ENCODE peak calls at places on chromosomes 5 and 9, in four cellular contexts. E is sigmoid colon, M is Peyer's patch, T is dorsolateral prefrontal cortex. I is an unnamed sample.

GRCh38 chr5:33334829-33335228 is 105.9 kb upstream of the TARS1 start:
- DNase-seq in E (no peak), M (no peak), T (no peak), I (no peak)

GRCh38 chr5:82863260-82863659 is 213.9 kb downstream of the TMEM167A start:
- DNase-seq in E (no peak), M (no peak), T (no peak), I (no peak)

GRCh38 chr9:17936365-17936764 is 357.5 kb downstream of the SH3GL2 start:
- DNase-seq in E (no peak), M (no peak), T (no peak), I (no peak)

GRCh38 chr9:117869287-117869686 is 165.1 kb downstream of the TLR4 start:
- DNase-seq in E (no peak), M (no peak), T (no peak), I (no peak)

GRCh38 chr9:100466828-100467220 is 6.1 kb upstream of the TMEFF1 start:
- DNase-seq in E (no peak), M (no peak), T (no peak), I (no peak)

GRCh38 chr9:91852801-91853347 is 97.2 kb downstream of the ROR2 start:
- DNase-seq in E (peak), M (no peak), T (no peak), I (no peak)

GRCh38 chr9:75186767-75187380 is 98.6 kb downstream of the OSTF1 start:
- DNase-seq in E (no peak), M (no peak), T (no peak), I (no peak)

GRCh38 chr9:72828281-72828731 is 124.5 kb downstream of the ALDH1A1 start:
- DNase-seq in E (no peak), M (no peak), T (no peak), I (no peak)

GRCh38 chr9:34540826-34541225 is 18.0 kb upstream of the ENHO start:
- DNase-seq in E (peak), M (no peak), T (no peak), I (no peak)

GRCh38 chr5:130135506-130135905 is 231.2 kb downstream of the CHSY3 start:
- DNase-seq in E (no peak), M (no peak), T (no peak), I (no peak)

GRCh38 chr9:111036068-111036789 is 2.0 kb downstream of the LPAR1 start:
- DNase-seq in E (peak), M (peak), T (peak), I (peak)

GRCh38 chr9:113511856-113512761 is 48.6 kb downstream of the RGS3 start:
- DNase-seq in E (no peak), M (peak), T (no peak), I (no peak)

GRCh38 chr5:41067714-41068113 is 3.4 kb downstream of the MROH2B start:
- DNase-seq in E (no peak), M (no peak), T (no peak), I (no peak)

GRCh38 chr5:91598216-91598615 is 215.1 kb upstream of the ARRDC3 start:
- DNase-seq in E (no peak), M (no peak), T (no peak), I (no peak)

GRCh38 chr9:125585503-125586172 is 121.4 kb downstream of the MAPKAP1 start:
- DNase-seq in E (no peak), M (no peak), T (no peak), I (no peak)

GRCh38 chr5:139251281-139251687 is 42.3 kb upstream of the MATR3 start:
- DNase-seq in E (peak), M (peak), T (no peak), I (no peak)

GRCh38 chr5:138716456-138716924 is 36.7 kb upstream of the CTNNA1 start:
- DNase-seq in E (no peak), M (no peak), T (no peak), I (no peak)

GRCh38 chr5:127011961-127012644 is 18.3 kb downstream of the MARCHF3 start:
- DNase-seq in E (no peak), M (no peak), T (no peak), I (no peak)

GRCh38 chr5:91556-92263 is at the start of gene PLEKHG4B:
- DNase-seq in E (no peak), M (no peak), T (no peak), I (no peak)

GRCh38 chr5:94113-94892 is 2.3 kb downstream of the PLEKHG4B start:
- DNase-seq in E (no peak), M (no peak), T (no peak), I (no peak)

GRCh38 chr5:92391-93220 is 638 bp downstream of the PLEKHG4B start:
- DNase-seq in E (no peak), M (no peak), T (no peak), I (peak)

GRCh38 chr5:95241-95980 is 3.4 kb downstream of the PLEKHG4B start:
- DNase-seq in E (no peak), M (no peak), T (no peak), I (peak)

DNA sequence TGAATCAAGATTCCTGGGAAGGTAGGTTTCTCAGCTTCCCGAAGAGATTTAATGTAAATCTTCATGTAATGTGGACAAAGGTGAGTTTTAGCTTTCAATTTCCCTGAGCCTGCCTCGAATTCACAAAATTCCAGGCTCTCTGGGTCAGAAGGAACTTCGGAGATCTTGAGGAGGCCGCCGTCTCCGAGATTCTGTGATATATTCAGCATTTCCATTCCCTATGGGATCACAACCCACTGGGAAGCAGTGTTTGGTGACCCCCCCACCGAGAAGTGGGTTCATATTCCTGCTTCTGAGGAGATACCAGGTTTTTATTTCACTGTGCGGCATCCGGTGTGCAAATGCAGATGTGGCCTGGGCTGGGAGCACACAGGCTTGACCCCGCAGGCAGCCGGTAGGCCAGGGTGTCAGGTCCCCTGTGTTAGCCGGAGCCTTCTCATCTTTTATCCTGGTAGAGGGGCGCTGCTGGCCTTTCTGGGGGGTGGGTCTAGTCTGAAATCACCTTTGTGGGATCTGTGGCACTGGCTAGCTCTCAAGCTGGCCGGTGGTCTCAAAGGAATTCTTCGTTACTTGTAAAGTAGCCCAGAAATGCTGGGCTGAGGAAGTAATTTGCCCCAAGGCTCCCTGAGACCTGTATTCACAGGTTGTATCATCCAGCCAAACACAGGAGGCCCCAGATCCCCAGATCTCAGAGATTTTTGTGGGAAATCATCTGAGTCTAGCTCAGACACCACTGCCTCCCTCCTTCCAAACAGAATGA is 1.4 kb downstream of the PLEKHG4B start:
- DNase-seq in E (no peak), M (no peak), T (no peak), I (no peak)
- H3K27ac ChIP-seq in E (no peak), M (no peak), T (no peak), I (no peak)

GRCh38 chr5:55187370-55187769 is 14.4 kb upstream of the CDC20B start:
- DNase-seq in E (no peak), M (no peak), T (no peak), I (no peak)
- TF ChIP-seq CTCF in E (no peak), M (no peak), T (no peak), I (no peak)

DNA sequence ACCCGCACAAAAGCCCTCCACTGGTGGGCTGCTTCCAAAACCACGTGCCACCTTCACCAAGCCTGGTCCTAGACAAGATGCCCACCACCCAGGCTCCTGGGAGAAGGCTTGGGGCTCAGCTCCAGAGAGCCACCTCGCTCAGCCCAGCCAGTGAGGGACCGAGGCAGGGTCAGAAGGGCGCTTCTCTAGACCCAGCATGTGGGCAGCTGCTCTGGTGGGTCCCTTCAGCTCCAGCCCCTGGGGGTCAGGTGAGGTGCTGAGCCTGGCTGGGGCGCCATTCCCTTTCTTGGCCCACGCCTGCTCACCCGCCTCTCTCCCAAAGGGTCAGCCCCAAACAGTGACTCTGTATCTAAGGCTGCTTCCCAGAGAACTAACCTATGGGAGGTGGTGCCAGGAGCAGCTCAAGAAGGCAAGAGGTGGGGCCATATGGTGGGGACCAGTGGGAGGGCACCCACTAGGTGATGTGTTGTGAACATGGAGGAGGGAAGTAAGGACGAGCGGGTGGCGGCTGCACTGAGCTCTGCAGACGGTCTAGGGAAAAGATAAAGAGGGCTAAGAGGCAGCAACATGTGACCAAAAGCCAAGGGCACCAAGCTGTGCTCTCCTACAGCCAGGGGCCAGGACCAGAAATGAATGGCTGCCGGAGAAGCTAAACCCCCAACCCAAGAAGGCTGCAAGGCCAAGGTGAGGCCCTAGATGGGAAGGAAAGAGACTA is 79.3 kb downstream of the CAMSAP1 start:
- DNase-seq in E (no peak), M (peak), T (no peak), I (no peak)
- H3K27ac ChIP-seq in E (no peak), M (no peak), T (no peak), I (no peak)

DNA sequence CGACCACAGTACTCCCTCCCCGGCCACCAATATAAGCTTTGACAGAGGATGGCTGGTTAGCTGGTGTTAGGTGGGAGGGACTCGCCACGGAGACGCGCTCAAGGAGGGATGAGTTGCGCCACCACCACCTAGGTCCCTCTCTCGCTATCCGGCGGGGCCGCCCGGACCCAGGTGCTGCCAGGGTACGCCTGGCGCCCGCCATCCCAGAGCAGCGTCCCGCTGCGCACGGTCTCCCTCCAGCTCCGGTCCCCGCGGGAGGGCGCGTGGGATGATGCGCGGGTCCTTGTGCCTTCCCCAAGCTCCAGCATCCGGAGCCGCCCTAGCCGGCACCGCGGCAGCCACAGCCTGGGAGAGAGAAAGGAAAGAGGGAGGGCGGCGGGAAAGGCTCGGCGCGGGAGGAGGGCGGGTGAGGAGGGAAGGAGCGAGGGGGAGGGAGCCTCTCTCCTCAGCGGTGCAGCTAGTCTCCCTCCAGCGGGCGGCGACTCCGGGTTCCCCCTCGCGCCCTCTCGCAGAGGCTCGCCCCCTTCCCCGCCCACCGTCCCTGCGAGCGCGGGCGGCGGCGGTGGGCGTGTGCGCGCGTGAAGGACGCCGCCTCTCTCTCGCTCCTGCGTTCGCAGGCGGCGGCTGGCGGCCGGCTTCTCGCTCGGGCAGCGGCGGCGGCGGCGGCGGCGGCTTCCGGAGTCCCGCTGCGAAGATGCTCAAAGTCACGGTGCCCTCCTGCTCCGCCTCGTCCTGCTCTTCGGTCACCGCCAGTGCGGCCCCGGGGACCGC is at the start of gene CAMK4:
- DNase-seq in E (peak), M (peak), T (peak), I (peak)
- TF ChIP-seq CTCF in E (no peak), M (no peak), T (peak), I (no peak)

GRCh38 chr9:104900324-104900723 is 27.6 kb downstream of the ABCA1 start:
- DNase-seq in E (no peak), M (no peak), T (no peak), I (no peak)
- H3K27ac ChIP-seq in E (no peak), M (no peak), T (no peak), I (no peak)

GRCh38 chr5:119250946-119251901 is 104.6 kb upstream of the TNFAIP8 start:
- DNase-seq in E (no peak), M (no peak), T (no peak), I (no peak)

GRCh38 chr5:119257613-119258012 is 98.2 kb upstream of the TNFAIP8 start:
- DNase-seq in E (no peak), M (no peak), T (no peak), I (no peak)

DNA sequence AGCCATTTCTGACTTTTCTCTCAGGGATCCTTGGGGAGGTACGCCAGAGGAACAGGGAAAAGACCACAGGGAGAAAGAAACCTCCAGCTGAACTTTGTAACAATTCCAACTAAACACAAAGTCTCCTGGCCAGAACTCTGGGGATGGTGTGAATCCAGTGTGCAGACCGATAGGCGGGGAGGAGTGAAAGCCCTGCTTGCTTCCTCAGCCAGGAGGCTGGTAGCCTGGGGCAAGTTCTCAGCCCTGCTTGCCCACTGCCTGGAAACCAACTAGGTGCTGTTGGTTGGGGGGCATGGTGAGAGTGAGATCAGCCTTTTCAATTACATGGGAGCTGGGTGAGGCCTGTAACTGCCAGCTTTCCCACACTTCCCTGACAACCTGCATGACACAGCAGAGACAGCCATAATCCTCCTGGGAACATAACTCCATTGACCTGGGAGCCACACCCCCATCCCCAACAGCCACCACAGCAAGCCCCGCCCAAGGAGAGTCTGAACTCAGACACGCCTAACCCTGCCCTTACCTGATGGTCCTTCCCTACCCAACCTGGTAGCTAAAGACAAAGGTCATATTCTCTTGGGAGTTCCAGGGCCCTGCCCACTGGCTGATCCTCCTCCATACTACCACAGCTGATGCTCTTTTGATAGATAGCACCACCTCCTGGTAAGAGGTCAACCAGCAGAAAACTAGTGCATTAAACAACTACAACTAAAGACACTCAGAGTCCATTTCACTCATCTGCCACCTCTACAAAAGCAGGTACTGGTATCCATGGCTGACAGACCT is 100.1 kb upstream of the TNFAIP8 start:
- DNase-seq in E (no peak), M (peak), T (no peak), I (no peak)
- TF ChIP-seq CTCF in E (no peak), M (no peak), T (no peak), I (no peak)

DNA sequence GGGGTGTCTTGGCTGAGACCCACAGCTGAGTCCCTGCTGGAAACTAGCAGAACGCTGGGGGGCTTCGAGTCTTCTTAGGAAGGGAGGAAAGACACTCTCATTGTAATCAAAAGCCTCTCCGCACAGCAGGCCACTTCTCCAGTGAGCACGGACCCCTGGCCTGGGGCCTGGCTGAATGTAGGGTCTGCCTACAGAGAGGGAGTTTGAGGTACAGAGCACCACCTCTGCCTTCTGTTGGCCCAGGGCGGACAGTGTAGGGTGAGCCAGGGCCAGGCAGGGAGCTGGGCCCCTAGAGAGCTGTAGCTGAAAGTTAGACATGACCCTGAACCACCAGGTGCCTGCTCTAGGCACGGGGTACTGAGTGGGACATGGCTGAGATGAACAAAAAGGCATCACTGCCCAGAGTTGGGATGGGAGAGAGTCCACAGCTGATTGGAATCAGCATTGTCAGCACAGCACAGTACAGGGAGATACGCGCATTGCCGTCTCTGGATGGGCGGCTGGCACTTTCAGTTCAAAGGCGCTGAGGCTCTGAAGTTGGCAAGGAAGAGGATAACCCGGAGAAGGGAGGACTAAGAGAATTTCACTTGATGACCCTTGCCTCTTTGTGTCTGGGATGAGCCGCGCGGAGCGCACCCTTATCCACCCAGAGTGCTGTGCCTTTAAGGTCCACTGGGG is 363 bp upstream of the SLC25A48 start:
- DNase-seq in E (no peak), M (peak), T (no peak), I (no peak)
- H3K27ac ChIP-seq in E (no peak), M (peak), T (no peak), I (no peak)

DNA sequence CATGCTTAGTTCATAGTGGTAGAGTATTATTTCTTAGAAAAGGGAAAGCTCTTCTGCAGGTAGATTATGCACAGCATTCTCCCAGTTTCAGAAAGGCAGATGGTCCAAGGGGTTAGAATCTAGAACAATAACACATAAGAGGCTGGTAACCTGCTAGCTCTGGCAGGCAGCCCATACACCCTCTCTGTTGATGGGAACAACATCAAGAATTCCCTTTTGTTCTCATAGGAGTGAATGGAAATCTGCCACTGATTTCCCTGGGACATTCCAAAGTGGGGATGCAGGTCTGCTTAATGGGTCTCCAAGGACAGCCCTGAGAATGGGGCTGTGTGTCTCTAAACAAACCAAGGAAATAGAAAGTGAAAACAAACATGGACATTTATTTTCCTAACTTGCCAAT is 456.9 kb downstream of the EBF1 start:
- DNase-seq in E (no peak), M (no peak), T (no peak), I (peak)
- TF ChIP-seq CTCF in E (no peak), M (no peak), T (no peak), I (no peak)

GRCh38 chr5:65800775-65801174 is 78.8 kb downstream of the NLN start:
- DNase-seq in E (no peak), M (no peak), T (no peak), I (no peak)
- H3K27ac ChIP-seq in E (no peak), M (no peak), T (peak), I (no peak)

GRCh38 chr9:119094086-119094485 is 275.1 kb downstream of the BRINP1 start:
- DNase-seq in E (no peak), M (no peak), T (no peak), I (no peak)
- TF ChIP-seq CTCF in E (no peak), M (no peak), T (no peak), I (no peak)